ENCODE peak calls at places on chromosomes 7 and 10, in eight cellular contexts. R is MM.1S; G is HCT116; X is tibial nerve; A is endothelial cell of umbilical vein; K is cardiac muscle cell; W is IMR-90; Z is naive thymus-derived CD4-positive, alpha-beta T cell. C is an unnamed sample.

GRCh38 chr10:1035201-1035600 is 9.5 kb upstream of the IDI2 start:
- DNase-seq in K (no peak), X (no peak), A (no peak), R (no peak), Z (no peak), W (no peak), G (no peak), C (no peak)

GRCh38 chr7:24936121-24936824 is 43.7 kb downstream of the OSBPL3 start:
- DNase-seq in W (peak), X (no peak), G (no peak), Z (no peak), R (peak), K (no peak), A (peak), C (no peak)

GRCh38 chr10:84478679-84479078 is 150.3 kb downstream of the CCSER2 start:
- DNase-seq in A (no peak), X (no peak), K (no peak), R (no peak), W (no peak), G (no peak), Z (no peak), C (no peak)

GRCh38 chr7:83806538-83806937 is 157.6 kb upstream of the SEMA3E start:
- DNase-seq in X (no peak), R (no peak), W (no peak), K (no peak), Z (no peak), A (no peak), G (no peak), C (no peak)

GRCh38 chr10:133230387-133231195 is 574 bp downstream of the UTF1 start:
- DNase-seq in G (no peak), R (no peak), A (no peak), K (peak), W (no peak), Z (no peak), X (no peak), C (no peak)

GRCh38 chr10:7409045-7409731 is 1.6 kb downstream of the SFMBT2 start:
- DNase-seq in X (no peak), G (no peak), Z (peak), R (peak), A (no peak), K (peak), W (no peak), C (no peak)

GRCh38 chr7:18638594-18639452 is 143.3 kb downstream of the HDAC9 start:
- DNase-seq in W (peak), G (no peak), K (no peak), Z (no peak), A (no peak), X (peak), R (no peak), C (no peak)

GRCh38 chr7:92797284-92797683 is 39.1 kb downstream of the CDK6 start:
- DNase-seq in G (no peak), X (no peak), K (no peak), W (peak), R (no peak), Z (no peak), A (no peak), C (no peak)

GRCh38 chr7:142813262-142813661 is 41.6 kb upstream of the EPHB6 start:
- DNase-seq in R (no peak), A (peak), X (no peak), W (peak), Z (no peak), K (no peak), G (no peak), C (no peak)

GRCh38 chr7:101901661-101902491 is 84.5 kb downstream of the CUX1 start:
- DNase-seq in A (peak), Z (no peak), R (no peak), X (no peak), W (peak), G (no peak), K (no peak), C (no peak)

GRCh38 chr10:33010132-33011037 is 52.4 kb upstream of the ITGB1 start:
- DNase-seq in W (peak), A (peak), R (no peak), X (no peak), K (peak), Z (no peak), G (peak), C (no peak)

GRCh38 chr10:70528726-70529362 is 50.3 kb downstream of the PALD1 start:
- DNase-seq in A (peak), K (peak), G (peak), W (peak), Z (no peak), R (no peak), X (no peak), C (no peak)

GRCh38 chr10:235921-236320 is 100.7 kb downstream of the ZMYND11 start:
- DNase-seq in A (peak), Z (no peak), G (no peak), X (no peak), R (no peak), K (no peak), W (no peak), C (no peak)

GRCh38 chr7:81769891-81770818 is at the start of gene HGF:
- DNase-seq in X (peak), W (peak), K (peak), G (no peak), R (no peak), Z (no peak), A (peak), C (no peak)

GRCh38 chr10:102661614-102662133 is 17.4 kb downstream of the TRIM8 start:
- DNase-seq in G (no peak), X (no peak), R (no peak), K (no peak), Z (no peak), A (no peak), W (no peak), C (no peak)

GRCh38 chr7:23341846-23342598 is 42.9 kb downstream of the MALSU1 start:
- DNase-seq in G (no peak), W (peak), R (no peak), X (no peak), A (no peak), Z (no peak), K (no peak), C (no peak)

GRCh38 chr7:118312051-118312450 is 87.5 kb downstream of the ANKRD7 start:
- DNase-seq in G (no peak), A (no peak), R (no peak), W (no peak), K (no peak), Z (no peak), X (no peak), C (no peak)

GRCh38 chr10:7354330-7355047 is 56.3 kb downstream of the SFMBT2 start:
- DNase-seq in W (peak), K (no peak), Z (no peak), A (no peak), X (no peak), G (no peak), R (no peak), C (no peak)

GRCh38 chr10:126902157-126902556 is 3.1 kb upstream of the DOCK1 start:
- DNase-seq in K (no peak), Z (no peak), X (no peak), R (no peak), G (peak), W (peak), A (no peak), C (no peak)

GRCh38 chr7:31172071-31172470 is 120.0 kb downstream of the ADCYAP1R1 start:
- DNase-seq in K (no peak), R (no peak), X (no peak), Z (no peak), A (no peak), W (no peak), G (no peak), C (peak)

GRCh38 chr7:19296617-19297016 is 151.4 kb upstream of the FERD3L start:
- DNase-seq in K (no peak), X (no peak), A (no peak), G (no peak), W (no peak), R (no peak), Z (no peak), C (no peak)

GRCh38 chr7:1720325-1720724 is 50.2 kb downstream of the ELFN1 start:
- DNase-seq in X (no peak), G (no peak), A (no peak), R (no peak), K (no peak), W (no peak), Z (no peak), C (no peak)

GRCh38 chr10:72297281-72297967 is 23.7 kb downstream of the DDIT4 start:
- DNase-seq in R (peak), K (no peak), Z (peak), W (peak), G (no peak), X (peak), A (peak), C (no peak)

GRCh38 chr10:44958196-44958896 is 1.3 kb upstream of the RASSF4 start:
- DNase-seq in G (no peak), K (no peak), R (no peak), A (peak), Z (no peak), W (peak), X (no peak), C (no peak)

GRCh38 chr7:151631149-151631967 is 111.7 kb upstream of the RHEB start:
- DNase-seq in R (peak), G (no peak), W (no peak), Z (no peak), X (no peak), A (peak), K (peak), C (peak)

GRCh38 chr7:111527545-111527944 is 34.7 kb downstream of the IMMP2L start:
- DNase-seq in W (no peak), G (no peak), X (no peak), Z (no peak), A (no peak), R (peak), K (no peak), C (no peak)

GRCh38 chr10:4498763-4499251 is 327.2 kb upstream of the AKR1E2 start:
- DNase-seq in G (no peak), W (peak), Z (no peak), X (no peak), K (peak), A (peak), R (no peak), C (no peak)

GRCh38 chr7:87463982-87464381 is 11.5 kb downstream of the ABCB4 start:
- DNase-seq in G (no peak), K (no peak), W (no peak), X (no peak), A (no peak), Z (no peak), R (no peak), C (no peak)

GRCh38 chr10:99667108-99667751 is 7.9 kb downstream of the ENTPD7 start:
- DNase-seq in X (no peak), Z (no peak), A (peak), G (peak), W (peak), K (no peak), R (no peak), C (no peak)

GRCh38 chr10:3339531-3339950 is 167.0 kb upstream of the PITRM1 start:
- DNase-seq in R (no peak), G (no peak), A (peak), X (no peak), W (peak), Z (no peak), K (no peak), C (no peak)

GRCh38 chr7:87151701-87152111 is 547 bp upstream of the DMTF1 start:
- DNase-seq in Z (no peak), K (no peak), G (no peak), R (no peak), A (no peak), X (no peak), W (no peak), C (no peak)

GRCh38 chr10:114825513-114826253 is 4.1 kb downstream of the FHIP2A start:
- DNase-seq in K (no peak), X (no peak), Z (no peak), G (no peak), R (no peak), A (peak), W (peak), C (no peak)

GRCh38 chr10:6269953-6270867 is 67.5 kb downstream of the PFKFB3 start:
- DNase-seq in K (no peak), X (no peak), Z (peak), R (peak), G (no peak), W (peak), A (no peak), C (no peak)

GRCh38 chr7:105209433-105209832 is 179.3 kb downstream of the SRPK2 start:
- DNase-seq in A (no peak), W (no peak), R (no peak), Z (no peak), K (no peak), X (no peak), G (no peak), C (no peak)

GRCh38 chr7:4272141-4272540 is 410.0 kb upstream of the FOXK1 start:
- DNase-seq in Z (no peak), K (no peak), G (no peak), X (no peak), A (no peak), W (no peak), R (no peak), C (no peak)

GRCh38 chr10:76910184-76910962 is 727.2 kb downstream of the KCNMA1 start:
- DNase-seq in A (no peak), G (no peak), Z (no peak), X (peak), K (no peak), W (no peak), R (no peak), C (no peak)

GRCh38 chr10:76917071-76917470 is 720.5 kb downstream of the KCNMA1 start:
- DNase-seq in Z (no peak), X (no peak), R (no peak), A (no peak), K (no peak), G (no peak), W (no peak), C (no peak)

GRCh38 chr10:76916536-76916935 is 721.1 kb downstream of the KCNMA1 start:
- DNase-seq in G (no peak), K (no peak), R (no peak), W (no peak), X (no peak), Z (no peak), A (no peak), C (no peak)

GRCh38 chr10:76906221-76906620 is 731.4 kb downstream of the KCNMA1 start:
- DNase-seq in G (no peak), K (no peak), W (no peak), R (no peak), A (no peak), Z (no peak), X (no peak), C (no peak)

GRCh38 chr10:76911184-76911583 is 726.4 kb downstream of the KCNMA1 start:
- DNase-seq in K (no peak), X (no peak), Z (no peak), R (no peak), W (no peak), G (no peak), A (no peak), C (no peak)
- H3K27ac ChIP-seq in K (no peak), X (peak), Z (no peak), R (no peak), W (no peak), G (no peak), A (no peak), C (no peak)

GRCh38 chr7:157766098-157766497 is 429.3 kb downstream of the DNAJB6 start:
- DNase-seq in G (no peak), W (no peak), R (no peak), A (no peak), K (no peak), X (no peak), Z (no peak), C (no peak)

GRCh38 chr7:157769016-157769869 is 432.4 kb downstream of the DNAJB6 start:
- DNase-seq in Z (no peak), K (no peak), G (no peak), A (no peak), W (no peak), X (no peak), R (no peak), C (no peak)

GRCh38 chr7:157769870-157770213 is 433.0 kb downstream of the DNAJB6 start:
- DNase-seq in G (no peak), K (no peak), A (no peak), R (no peak), Z (no peak), X (no peak), W (no peak), C (no peak)

GRCh38 chr7:157768198-157768597 is 431.4 kb downstream of the DNAJB6 start:
- DNase-seq in W (no peak), R (no peak), X (no peak), Z (no peak), G (no peak), A (no peak), K (no peak), C (no peak)

DNA sequence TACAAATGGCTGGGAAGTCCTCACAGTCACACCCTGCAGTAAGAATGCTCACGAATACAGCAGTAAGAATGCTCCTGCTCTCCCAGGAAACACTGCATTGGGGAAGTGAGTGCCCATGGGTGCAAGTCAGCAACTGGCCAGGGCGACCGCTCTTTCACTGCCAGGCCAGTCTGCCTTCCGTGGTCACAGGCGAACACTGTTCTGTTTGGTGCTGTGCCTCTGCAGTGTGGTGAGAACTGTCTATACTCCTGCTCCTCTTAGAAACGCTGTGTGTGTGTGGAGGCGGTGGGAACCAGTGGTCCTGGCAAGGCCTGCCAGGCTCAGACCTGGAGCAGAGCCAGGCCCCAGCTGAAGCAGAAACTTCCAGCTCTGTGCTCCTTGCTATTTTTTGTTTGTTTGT is 430.7 kb downstream of the DNAJB6 start:
- DNase-seq in R (no peak), W (no peak), Z (no peak), K (no peak), G (no peak), X (no peak), A (no peak), C (no peak)
- H3K27ac ChIP-seq in R (no peak), W (no peak), Z (no peak), K (no peak), G (no peak), X (no peak), A (no peak), C (no peak)

DNA sequence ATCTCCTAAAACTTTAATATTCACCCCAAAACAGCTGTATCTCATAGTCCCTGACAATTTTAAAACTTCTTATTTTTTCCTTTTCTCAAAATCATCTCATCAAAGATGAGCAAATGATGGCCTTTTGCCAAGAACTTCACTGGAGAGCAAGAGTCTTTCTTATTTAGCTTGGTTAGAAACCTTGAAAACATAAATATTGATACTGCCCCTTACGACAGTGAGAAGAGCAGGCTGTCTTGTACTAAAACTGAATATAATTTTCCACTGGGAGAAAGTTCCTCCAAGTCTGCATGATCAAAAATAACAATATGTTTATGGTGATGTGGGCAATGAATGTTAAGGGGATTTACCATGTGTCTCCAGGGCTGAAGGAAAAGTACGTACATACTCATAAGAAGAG is 109.0 kb downstream of the COL28A1 start:
- DNase-seq in K (no peak), R (no peak), G (no peak), X (no peak), Z (no peak), W (no peak), A (no peak), C (no peak)
- H3K27ac ChIP-seq in K (no peak), R (no peak), G (no peak), X (peak), Z (no peak), W (no peak), A (no peak), C (no peak)

DNA sequence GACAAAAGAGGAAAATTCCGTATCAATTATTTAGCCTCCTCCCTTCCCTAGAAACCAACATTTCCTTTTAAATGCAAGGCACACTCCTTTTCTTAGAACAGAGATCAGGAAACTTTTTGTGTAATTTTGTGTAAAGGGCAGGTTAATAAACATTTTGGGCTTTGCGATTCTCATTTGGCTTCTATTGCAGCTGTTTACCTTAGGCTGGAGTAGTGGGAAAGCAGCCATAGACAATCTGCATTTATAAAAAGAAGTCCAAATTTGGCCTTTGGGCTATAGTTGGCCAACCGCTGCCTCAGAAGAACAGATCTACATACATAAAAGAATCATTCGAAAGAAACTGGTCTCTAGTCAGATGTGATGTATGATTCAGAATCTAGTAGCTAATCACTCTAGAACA is 35.3 kb downstream of the NAMPT start:
- DNase-seq in Z (no peak), K (no peak), W (no peak), G (no peak), R (no peak), X (no peak), A (no peak), C (no peak)
- H3K27ac ChIP-seq in Z (no peak), K (no peak), W (no peak), G (no peak), R (no peak), X (no peak), A (no peak), C (no peak)

GRCh38 chr10:63430091-63430998 is 35.4 kb downstream of the JMJD1C start:
- DNase-seq in X (no peak), W (peak), G (peak), R (no peak), K (no peak), Z (no peak), A (peak), C (no peak)
- H3K27ac ChIP-seq in X (no peak), W (no peak), G (no peak), R (no peak), K (no peak), Z (no peak), A (peak), C (no peak)

GRCh38 chr10:43339136-43339535 is 32.3 kb upstream of the FXYD4 start:
- DNase-seq in K (no peak), Z (no peak), A (no peak), R (no peak), G (no peak), X (no peak), W (no peak), C (no peak)

GRCh38 chr10:43336061-43336460 is 35.4 kb upstream of the FXYD4 start:
- DNase-seq in W (no peak), K (no peak), Z (no peak), R (no peak), G (no peak), A (no peak), X (no peak), C (no peak)

GRCh38 chr10:43340101-43340500 is 31.3 kb upstream of the FXYD4 start:
- DNase-seq in X (no peak), R (no peak), K (no peak), Z (no peak), A (no peak), W (no peak), G (no peak), C (no peak)

GRCh38 chr10:43336641-43337318 is 34.7 kb upstream of the FXYD4 start:
- DNase-seq in W (no peak), Z (no peak), K (no peak), X (no peak), A (no peak), R (no peak), G (no peak), C (no peak)

GRCh38 chr10:43338117-43338516 is 33.3 kb upstream of the FXYD4 start:
- DNase-seq in R (no peak), Z (no peak), W (no peak), A (no peak), G (no peak), K (no peak), X (no peak), C (no peak)
- H3K27ac ChIP-seq in R (no peak), Z (no peak), W (no peak), A (no peak), G (no peak), K (no peak), X (no peak), C (no peak)

GRCh38 chr10:93204494-93205485 is 131.1 kb downstream of the CYP26A1 start:
- DNase-seq in Z (no peak), G (no peak), K (no peak), W (no peak), R (no peak), A (no peak), X (no peak), C (no peak)

GRCh38 chr10:93198401-93199175 is 124.9 kb downstream of the CYP26A1 start:
- DNase-seq in R (no peak), Z (no peak), K (peak), A (no peak), X (peak), G (no peak), W (peak), C (no peak)

GRCh38 chr10:93193886-93194285 is 120.2 kb downstream of the CYP26A1 start:
- DNase-seq in A (no peak), R (no peak), G (no peak), Z (no peak), K (no peak), W (no peak), X (no peak), C (no peak)

GRCh38 chr10:93199221-93199681 is 125.6 kb downstream of the CYP26A1 start:
- DNase-seq in K (peak), X (peak), W (peak), R (no peak), G (no peak), Z (no peak), A (peak), C (peak)
- H3K27ac ChIP-seq in K (peak), X (peak), W (no peak), R (no peak), G (no peak), Z (no peak), A (no peak), C (no peak)